ENCODE peak calls at places on chromosomes 4 and X, in six cellular contexts. One of them, this sample, is unnamed. For H3K27me3, the result is how much of the 10 kb centered on the place peaks cover.

GRCh38 chr4:122758033-122758432 is 25.5 kb downstream of the BBS12 start:
- DNase-seq in CD4-positive, alpha-beta T cell: no peak
- DNase-seq in right cardiac atrium: no peak
- DNase-seq in Peyer's patch: peak
- DNase-seq in psoas muscle: no peak
- DNase-seq in pancreas: no peak
- DNase-seq in this sample: no peak

GRCh38 chrX:12949927-12950656 is 24.8 kb upstream of the TMSB4X start:
- DNase-seq in CD4-positive, alpha-beta T cell: peak
- DNase-seq in right cardiac atrium: peak
- DNase-seq in Peyer's patch: peak
- DNase-seq in psoas muscle: peak
- DNase-seq in pancreas: peak
- DNase-seq in this sample: peak

GRCh38 chr4:177265729-177266128 is 43.9 kb upstream of the NEIL3 start:
- DNase-seq in CD4-positive, alpha-beta T cell: no peak
- DNase-seq in right cardiac atrium: no peak
- DNase-seq in Peyer's patch: no peak
- DNase-seq in psoas muscle: no peak
- DNase-seq in pancreas: no peak
- DNase-seq in this sample: no peak

GRCh38 chrX:56233682-56234081 is 1.5 kb downstream of the KLF8 start:
- DNase-seq in CD4-positive, alpha-beta T cell: no peak
- DNase-seq in right cardiac atrium: peak
- DNase-seq in Peyer's patch: peak
- DNase-seq in psoas muscle: peak
- DNase-seq in pancreas: peak
- DNase-seq in this sample: peak

GRCh38 chrX:21806691-21807090 is 32.7 kb upstream of the MBTPS2 start:
- DNase-seq in CD4-positive, alpha-beta T cell: no peak
- DNase-seq in right cardiac atrium: no peak
- DNase-seq in Peyer's patch: no peak
- DNase-seq in psoas muscle: no peak
- DNase-seq in pancreas: no peak
- DNase-seq in this sample: no peak

GRCh38 chr4:108683479-108683878 is 33.1 kb downstream of the OSTC start:
- DNase-seq in CD4-positive, alpha-beta T cell: no peak
- DNase-seq in right cardiac atrium: no peak
- DNase-seq in Peyer's patch: no peak
- DNase-seq in psoas muscle: no peak
- DNase-seq in pancreas: no peak
- DNase-seq in this sample: no peak

GRCh38 chr4:122450847-122451246 is 5.7 kb downstream of the IL2 start:
- DNase-seq in CD4-positive, alpha-beta T cell: no peak
- DNase-seq in right cardiac atrium: no peak
- DNase-seq in Peyer's patch: no peak
- DNase-seq in psoas muscle: no peak
- DNase-seq in pancreas: no peak
- DNase-seq in this sample: no peak

GRCh38 chrX:41720125-41720780 is 3.7 kb upstream of the GPR82 start:
- DNase-seq in CD4-positive, alpha-beta T cell: peak
- DNase-seq in right cardiac atrium: no peak
- DNase-seq in Peyer's patch: peak
- DNase-seq in psoas muscle: no peak
- DNase-seq in pancreas: no peak
- DNase-seq in this sample: no peak

GRCh38 chrX:131746491-131746968 is 202.7 kb downstream of the OR13H1 start:
- DNase-seq in CD4-positive, alpha-beta T cell: no peak
- DNase-seq in right cardiac atrium: peak
- DNase-seq in Peyer's patch: peak
- DNase-seq in psoas muscle: peak
- DNase-seq in pancreas: peak
- DNase-seq in this sample: peak

GRCh38 chr4:30720656-30721352 is 635 bp downstream of the PCDH7 start:
- DNase-seq in CD4-positive, alpha-beta T cell: no peak
- DNase-seq in right cardiac atrium: peak
- DNase-seq in Peyer's patch: no peak
- DNase-seq in psoas muscle: peak
- DNase-seq in pancreas: peak
- DNase-seq in this sample: peak

GRCh38 chr4:152778656-152779512 is 646 bp downstream of the TIGD4 start:
- DNase-seq in CD4-positive, alpha-beta T cell: peak
- DNase-seq in right cardiac atrium: peak
- DNase-seq in Peyer's patch: peak
- DNase-seq in psoas muscle: no peak
- DNase-seq in pancreas: peak
- DNase-seq in this sample: no peak

GRCh38 chrX:63855896-63856295 is 70.9 kb upstream of the ARHGEF9 start:
- DNase-seq in CD4-positive, alpha-beta T cell: no peak
- DNase-seq in right cardiac atrium: no peak
- DNase-seq in Peyer's patch: no peak
- DNase-seq in psoas muscle: no peak
- DNase-seq in pancreas: no peak
- DNase-seq in this sample: no peak

GRCh38 chr4:81571105-81571504 is 99.4 kb upstream of the RASGEF1B start:
- DNase-seq in CD4-positive, alpha-beta T cell: no peak
- DNase-seq in right cardiac atrium: no peak
- DNase-seq in Peyer's patch: no peak
- DNase-seq in psoas muscle: no peak
- DNase-seq in pancreas: no peak
- DNase-seq in this sample: no peak

GRCh38 chr4:69536980-69537379 is 41.3 kb upstream of the UGT2B4 start:
- DNase-seq in CD4-positive, alpha-beta T cell: no peak
- DNase-seq in right cardiac atrium: no peak
- DNase-seq in Peyer's patch: no peak
- DNase-seq in psoas muscle: no peak
- DNase-seq in pancreas: no peak
- DNase-seq in this sample: no peak

GRCh38 chrX:125646195-125646594 is 326.5 kb downstream of the TEX13C start:
- DNase-seq in CD4-positive, alpha-beta T cell: no peak
- DNase-seq in right cardiac atrium: no peak
- DNase-seq in Peyer's patch: no peak
- DNase-seq in psoas muscle: no peak
- DNase-seq in pancreas: no peak
- DNase-seq in this sample: no peak

GRCh38 chrX:71579136-71579989 is 1.1 kb downstream of the GCNA start:
- DNase-seq in CD4-positive, alpha-beta T cell: no peak
- DNase-seq in right cardiac atrium: no peak
- DNase-seq in Peyer's patch: no peak
- DNase-seq in psoas muscle: no peak
- DNase-seq in pancreas: no peak
- DNase-seq in this sample: no peak

GRCh38 chrX:71578253-71579135 is at the start of gene GCNA:
- DNase-seq in CD4-positive, alpha-beta T cell: no peak
- DNase-seq in right cardiac atrium: no peak
- DNase-seq in Peyer's patch: no peak
- DNase-seq in psoas muscle: peak
- DNase-seq in pancreas: no peak
- DNase-seq in this sample: no peak

GRCh38 chrX:71577682-71578081 is 555 bp upstream of the GCNA start:
- DNase-seq in CD4-positive, alpha-beta T cell: no peak
- DNase-seq in right cardiac atrium: peak
- DNase-seq in Peyer's patch: no peak
- DNase-seq in psoas muscle: no peak
- DNase-seq in pancreas: no peak
- DNase-seq in this sample: no peak

DNA sequence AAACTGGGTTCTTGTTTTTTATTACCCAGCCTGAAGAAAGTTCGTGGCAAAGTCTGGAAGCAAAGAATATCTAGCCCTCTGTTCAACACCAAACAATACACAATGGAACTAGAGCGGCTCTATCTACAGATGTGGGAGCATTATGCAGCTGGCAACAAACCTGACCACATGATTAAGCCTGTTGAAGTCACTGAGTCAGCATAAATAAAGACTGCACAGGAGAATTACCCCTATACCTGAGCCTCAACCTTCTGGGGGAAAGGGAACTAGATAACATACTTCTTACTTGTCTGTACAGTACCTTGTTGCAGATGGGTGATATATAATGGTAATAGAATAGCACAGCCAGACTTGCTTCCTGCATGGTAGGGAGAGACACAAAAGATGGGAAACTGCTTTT is 4.6 kb upstream of the GCNA start:
- DNase-seq in CD4-positive, alpha-beta T cell: no peak
- DNase-seq in right cardiac atrium: no peak
- DNase-seq in Peyer's patch: no peak
- DNase-seq in psoas muscle: no peak
- DNase-seq in pancreas: no peak
- DNase-seq in this sample: no peak
- H3K27me3 ChIP-seq in CD4-positive, alpha-beta T cell: under half
- H3K27me3 ChIP-seq in right cardiac atrium: under half
- H3K27me3 ChIP-seq in Peyer's patch: under half
- H3K27me3 ChIP-seq in psoas muscle: under half
- H3K27me3 ChIP-seq in pancreas: under half
- H3K27me3 ChIP-seq in this sample: under half

GRCh38 chr4:21649691-21650090 is 298.9 kb downstream of the KCNIP4 start:
- DNase-seq in CD4-positive, alpha-beta T cell: no peak
- DNase-seq in right cardiac atrium: no peak
- DNase-seq in Peyer's patch: no peak
- DNase-seq in psoas muscle: no peak
- DNase-seq in pancreas: no peak
- DNase-seq in this sample: no peak
- H3K27me3 ChIP-seq in CD4-positive, alpha-beta T cell: under half
- H3K27me3 ChIP-seq in right cardiac atrium: under half
- H3K27me3 ChIP-seq in Peyer's patch: under half
- H3K27me3 ChIP-seq in psoas muscle: under half
- H3K27me3 ChIP-seq in pancreas: under half
- H3K27me3 ChIP-seq in this sample: under half

GRCh38 chr4:2427383-2428334 is 8.9 kb downstream of the CFAP99 start:
- DNase-seq in CD4-positive, alpha-beta T cell: no peak
- DNase-seq in right cardiac atrium: no peak
- DNase-seq in Peyer's patch: no peak
- DNase-seq in psoas muscle: peak
- DNase-seq in pancreas: no peak
- DNase-seq in this sample: no peak
- H3K27me3 ChIP-seq in CD4-positive, alpha-beta T cell: under half
- H3K27me3 ChIP-seq in right cardiac atrium: under half
- H3K27me3 ChIP-seq in Peyer's patch: under half
- H3K27me3 ChIP-seq in psoas muscle: under half
- H3K27me3 ChIP-seq in pancreas: under half
- H3K27me3 ChIP-seq in this sample: under half

GRCh38 chr4:74926007-74926406 is 6.9 kb upstream of the PARM1 start:
- DNase-seq in CD4-positive, alpha-beta T cell: no peak
- DNase-seq in right cardiac atrium: no peak
- DNase-seq in Peyer's patch: no peak
- DNase-seq in psoas muscle: no peak
- DNase-seq in pancreas: no peak
- DNase-seq in this sample: no peak

GRCh38 chr4:74919783-74920182 is 13.1 kb upstream of the PARM1 start:
- DNase-seq in CD4-positive, alpha-beta T cell: no peak
- DNase-seq in right cardiac atrium: no peak
- DNase-seq in Peyer's patch: no peak
- DNase-seq in psoas muscle: no peak
- DNase-seq in pancreas: no peak
- DNase-seq in this sample: no peak

GRCh38 chr4:74921490-74921889 is 11.4 kb upstream of the PARM1 start:
- DNase-seq in CD4-positive, alpha-beta T cell: no peak
- DNase-seq in right cardiac atrium: no peak
- DNase-seq in Peyer's patch: no peak
- DNase-seq in psoas muscle: no peak
- DNase-seq in pancreas: no peak
- DNase-seq in this sample: no peak

GRCh38 chr4:74920704-74921103 is 12.2 kb upstream of the PARM1 start:
- DNase-seq in CD4-positive, alpha-beta T cell: no peak
- DNase-seq in right cardiac atrium: no peak
- DNase-seq in Peyer's patch: no peak
- DNase-seq in psoas muscle: no peak
- DNase-seq in pancreas: no peak
- DNase-seq in this sample: no peak
- H3K27me3 ChIP-seq in CD4-positive, alpha-beta T cell: under half
- H3K27me3 ChIP-seq in right cardiac atrium: under half
- H3K27me3 ChIP-seq in Peyer's patch: under half
- H3K27me3 ChIP-seq in psoas muscle: under half
- H3K27me3 ChIP-seq in pancreas: under half
- H3K27me3 ChIP-seq in this sample: under half

DNA sequence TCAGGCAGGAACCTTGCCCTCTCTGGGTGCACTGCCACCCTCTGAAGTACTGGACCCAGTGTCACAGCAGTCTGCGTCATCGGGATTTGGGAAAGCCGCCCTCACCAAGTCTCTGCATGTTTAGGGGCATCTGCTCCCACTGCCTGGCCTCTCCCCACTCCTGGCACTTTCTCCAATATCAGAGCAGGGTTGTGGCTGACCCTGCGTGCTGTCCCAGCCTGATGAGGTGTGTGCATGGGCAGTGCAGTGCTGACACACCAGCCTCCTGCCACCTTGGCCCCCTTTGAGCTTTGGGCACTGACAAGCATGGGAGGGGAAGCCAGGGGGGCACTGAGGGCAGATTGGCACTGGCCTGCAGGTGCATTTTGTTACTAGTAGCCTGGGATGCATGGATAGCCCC is 652.5 kb downstream of the GABRG1 start:
- DNase-seq in CD4-positive, alpha-beta T cell: no peak
- DNase-seq in right cardiac atrium: peak
- DNase-seq in Peyer's patch: no peak
- DNase-seq in psoas muscle: no peak
- DNase-seq in pancreas: no peak
- DNase-seq in this sample: no peak
- H3K27me3 ChIP-seq in CD4-positive, alpha-beta T cell: under half
- H3K27me3 ChIP-seq in right cardiac atrium: under half
- H3K27me3 ChIP-seq in Peyer's patch: under half
- H3K27me3 ChIP-seq in psoas muscle: under half
- H3K27me3 ChIP-seq in pancreas: under half
- H3K27me3 ChIP-seq in this sample: under half

GRCh38 chrX:71910526-71911022 is at the start of gene NHSL2:
- DNase-seq in CD4-positive, alpha-beta T cell: peak
- DNase-seq in right cardiac atrium: peak
- DNase-seq in Peyer's patch: no peak
- DNase-seq in psoas muscle: peak
- DNase-seq in pancreas: no peak
- DNase-seq in this sample: peak
- H3K27me3 ChIP-seq in CD4-positive, alpha-beta T cell: under half
- H3K27me3 ChIP-seq in right cardiac atrium: under half
- H3K27me3 ChIP-seq in Peyer's patch: under half
- H3K27me3 ChIP-seq in psoas muscle: under half
- H3K27me3 ChIP-seq in pancreas: under half
- H3K27me3 ChIP-seq in this sample: under half

GRCh38 chr4:56655627-56656345 is 25.3 kb downstream of the HOPX start:
- DNase-seq in CD4-positive, alpha-beta T cell: peak
- DNase-seq in right cardiac atrium: peak
- DNase-seq in Peyer's patch: peak
- DNase-seq in psoas muscle: peak
- DNase-seq in pancreas: no peak
- DNase-seq in this sample: no peak

GRCh38 chr4:56657818-56658217 is 23.3 kb downstream of the HOPX start:
- DNase-seq in CD4-positive, alpha-beta T cell: no peak
- DNase-seq in right cardiac atrium: no peak
- DNase-seq in Peyer's patch: no peak
- DNase-seq in psoas muscle: no peak
- DNase-seq in pancreas: no peak
- DNase-seq in this sample: no peak

GRCh38 chr4:56657128-56657527 is 24.0 kb downstream of the HOPX start:
- DNase-seq in CD4-positive, alpha-beta T cell: no peak
- DNase-seq in right cardiac atrium: no peak
- DNase-seq in Peyer's patch: no peak
- DNase-seq in psoas muscle: no peak
- DNase-seq in pancreas: no peak
- DNase-seq in this sample: no peak

GRCh38 chr4:56656346-56656643 is 24.8 kb downstream of the HOPX start:
- DNase-seq in CD4-positive, alpha-beta T cell: peak
- DNase-seq in right cardiac atrium: peak
- DNase-seq in Peyer's patch: peak
- DNase-seq in psoas muscle: peak
- DNase-seq in pancreas: no peak
- DNase-seq in this sample: no peak

GRCh38 chr4:56658410-56659003 is 22.6 kb downstream of the HOPX start:
- DNase-seq in CD4-positive, alpha-beta T cell: no peak
- DNase-seq in right cardiac atrium: no peak
- DNase-seq in Peyer's patch: no peak
- DNase-seq in psoas muscle: no peak
- DNase-seq in pancreas: no peak
- DNase-seq in this sample: no peak
- H3K27me3 ChIP-seq in CD4-positive, alpha-beta T cell: under half
- H3K27me3 ChIP-seq in right cardiac atrium: under half
- H3K27me3 ChIP-seq in Peyer's patch: under half
- H3K27me3 ChIP-seq in psoas muscle: under half
- H3K27me3 ChIP-seq in pancreas: under half
- H3K27me3 ChIP-seq in this sample: under half